ENCODE peak calls at places on chromosome 2, in seven cellular contexts. One of them, this sample, is unnamed.

GRCh38 chr2:8980096-8980495 is 23.4 kb downstream of the MBOAT2 start:
- DNase-seq in CD4-positive, alpha-beta T cell: no peak
- DNase-seq in CD4-positive, CD25-positive, alpha-beta regulatory T cell: no peak
- DNase-seq in Peyer's patch: no peak
- DNase-seq in coronary artery: no peak
- DNase-seq in left ventricle myocardium inferior: no peak
- DNase-seq in AG04450: no peak
- DNase-seq in this sample: no peak

GRCh38 chr2:12442627-12442928 is 274.2 kb upstream of the TRIB2 start:
- DNase-seq in Peyer's patch: no peak
- DNase-seq in CD4-positive, CD25-positive, alpha-beta regulatory T cell: no peak
- DNase-seq in AG04450: no peak
- DNase-seq in coronary artery: no peak
- DNase-seq in CD4-positive, alpha-beta T cell: no peak
- DNase-seq in left ventricle myocardium inferior: no peak
- DNase-seq in this sample: no peak

GRCh38 chr2:216056739-216057138 is 24.9 kb downstream of the PECR start:
- DNase-seq in CD4-positive, alpha-beta T cell: no peak
- DNase-seq in left ventricle myocardium inferior: no peak
- DNase-seq in AG04450: no peak
- DNase-seq in CD4-positive, CD25-positive, alpha-beta regulatory T cell: no peak
- DNase-seq in coronary artery: no peak
- DNase-seq in Peyer's patch: no peak
- DNase-seq in this sample: no peak

GRCh38 chr2:59339121-59339836 is 1098.2 kb upstream of the FANCL start:
- DNase-seq in CD4-positive, alpha-beta T cell: no peak
- DNase-seq in Peyer's patch: no peak
- DNase-seq in AG04450: no peak
- DNase-seq in left ventricle myocardium inferior: no peak
- DNase-seq in coronary artery: no peak
- DNase-seq in CD4-positive, CD25-positive, alpha-beta regulatory T cell: no peak
- DNase-seq in this sample: no peak

GRCh38 chr2:160427629-160428424 is 65.8 kb downstream of the RBMS1 start:
- DNase-seq in CD4-positive, alpha-beta T cell: peak
- DNase-seq in Peyer's patch: no peak
- DNase-seq in coronary artery: no peak
- DNase-seq in left ventricle myocardium inferior: no peak
- DNase-seq in CD4-positive, CD25-positive, alpha-beta regulatory T cell: peak
- DNase-seq in AG04450: no peak
- DNase-seq in this sample: no peak

GRCh38 chr2:65212115-65212514 is 15.5 kb upstream of the ACTR2 start:
- DNase-seq in coronary artery: no peak
- DNase-seq in AG04450: no peak
- DNase-seq in CD4-positive, CD25-positive, alpha-beta regulatory T cell: no peak
- DNase-seq in Peyer's patch: no peak
- DNase-seq in CD4-positive, alpha-beta T cell: no peak
- DNase-seq in left ventricle myocardium inferior: no peak
- DNase-seq in this sample: no peak

GRCh38 chr2:230721712-230722111 is 9.1 kb downstream of the CAB39 start:
- DNase-seq in left ventricle myocardium inferior: no peak
- DNase-seq in coronary artery: no peak
- DNase-seq in CD4-positive, CD25-positive, alpha-beta regulatory T cell: no peak
- DNase-seq in CD4-positive, alpha-beta T cell: no peak
- DNase-seq in Peyer's patch: no peak
- DNase-seq in AG04450: no peak
- DNase-seq in this sample: no peak

GRCh38 chr2:200373973-200374416 is 67.5 kb downstream of the SPATS2L start:
- DNase-seq in CD4-positive, alpha-beta T cell: no peak
- DNase-seq in AG04450: no peak
- DNase-seq in left ventricle myocardium inferior: no peak
- DNase-seq in Peyer's patch: no peak
- DNase-seq in coronary artery: no peak
- DNase-seq in CD4-positive, CD25-positive, alpha-beta regulatory T cell: peak
- DNase-seq in this sample: no peak

GRCh38 chr2:111219734-111220505 is 99.2 kb downstream of the BCL2L11 start:
- DNase-seq in Peyer's patch: no peak
- DNase-seq in left ventricle myocardium inferior: no peak
- DNase-seq in CD4-positive, alpha-beta T cell: no peak
- DNase-seq in AG04450: no peak
- DNase-seq in CD4-positive, CD25-positive, alpha-beta regulatory T cell: no peak
- DNase-seq in coronary artery: no peak
- DNase-seq in this sample: no peak

GRCh38 chr2:43634604-43635306 is 2.3 kb upstream of the PLEKHH2 start:
- DNase-seq in CD4-positive, CD25-positive, alpha-beta regulatory T cell: no peak
- DNase-seq in left ventricle myocardium inferior: no peak
- DNase-seq in CD4-positive, alpha-beta T cell: no peak
- DNase-seq in AG04450: peak
- DNase-seq in coronary artery: no peak
- DNase-seq in Peyer's patch: no peak
- DNase-seq in this sample: no peak

GRCh38 chr2:126858436-126858835 is 40.3 kb upstream of the TEX51 start:
- DNase-seq in CD4-positive, alpha-beta T cell: no peak
- DNase-seq in Peyer's patch: no peak
- DNase-seq in CD4-positive, CD25-positive, alpha-beta regulatory T cell: no peak
- DNase-seq in coronary artery: no peak
- DNase-seq in left ventricle myocardium inferior: no peak
- DNase-seq in AG04450: no peak
- DNase-seq in this sample: peak

GRCh38 chr2:107068502-107068901 is 182.5 kb upstream of the ST6GAL2 start:
- DNase-seq in Peyer's patch: no peak
- DNase-seq in CD4-positive, CD25-positive, alpha-beta regulatory T cell: no peak
- DNase-seq in coronary artery: no peak
- DNase-seq in left ventricle myocardium inferior: no peak
- DNase-seq in AG04450: no peak
- DNase-seq in CD4-positive, alpha-beta T cell: no peak
- DNase-seq in this sample: no peak

GRCh38 chr2:222835142-222835822 is 25.6 kb upstream of the ACSL3 start:
- DNase-seq in CD4-positive, CD25-positive, alpha-beta regulatory T cell: no peak
- DNase-seq in left ventricle myocardium inferior: no peak
- DNase-seq in Peyer's patch: no peak
- DNase-seq in coronary artery: no peak
- DNase-seq in CD4-positive, alpha-beta T cell: no peak
- DNase-seq in AG04450: no peak
- DNase-seq in this sample: no peak

GRCh38 chr2:218781691-218782528 is at the start of gene CYP27A1:
- DNase-seq in Peyer's patch: peak
- DNase-seq in CD4-positive, alpha-beta T cell: no peak
- DNase-seq in coronary artery: peak
- DNase-seq in AG04450: no peak
- DNase-seq in CD4-positive, CD25-positive, alpha-beta regulatory T cell: no peak
- DNase-seq in left ventricle myocardium inferior: peak
- DNase-seq in this sample: peak

GRCh38 chr2:218783612-218784169 is 1.7 kb downstream of the CYP27A1 start:
- DNase-seq in coronary artery: no peak
- DNase-seq in CD4-positive, CD25-positive, alpha-beta regulatory T cell: no peak
- DNase-seq in CD4-positive, alpha-beta T cell: no peak
- DNase-seq in left ventricle myocardium inferior: no peak
- DNase-seq in AG04450: no peak
- DNase-seq in Peyer's patch: no peak
- DNase-seq in this sample: no peak

GRCh38 chr2:218780026-218780425 is 1.9 kb upstream of the CYP27A1 start:
- DNase-seq in coronary artery: no peak
- DNase-seq in CD4-positive, alpha-beta T cell: no peak
- DNase-seq in left ventricle myocardium inferior: no peak
- DNase-seq in Peyer's patch: no peak
- DNase-seq in CD4-positive, CD25-positive, alpha-beta regulatory T cell: no peak
- DNase-seq in AG04450: no peak
- DNase-seq in this sample: no peak

GRCh38 chr2:218780851-218781690 is 876 bp upstream of the CYP27A1 start:
- DNase-seq in CD4-positive, alpha-beta T cell: no peak
- DNase-seq in left ventricle myocardium inferior: no peak
- DNase-seq in Peyer's patch: no peak
- DNase-seq in CD4-positive, CD25-positive, alpha-beta regulatory T cell: no peak
- DNase-seq in AG04450: no peak
- DNase-seq in coronary artery: no peak
- DNase-seq in this sample: no peak

DNA sequence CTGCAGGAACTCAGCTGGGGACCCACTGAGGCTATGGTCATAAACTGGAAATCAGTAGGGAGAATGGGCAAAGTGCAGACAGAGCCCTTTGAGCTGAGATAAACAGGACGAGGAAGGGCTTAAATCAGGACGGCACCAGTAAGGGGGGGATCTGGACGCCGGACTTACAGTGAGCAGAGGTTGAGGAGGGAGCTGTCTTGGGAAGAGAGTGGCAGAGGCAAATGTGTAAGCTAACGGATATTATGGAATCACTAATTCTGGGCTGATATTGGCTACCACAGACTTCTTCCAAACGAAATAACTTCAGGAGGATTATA is 540 bp downstream of the CYP27A1 start:
- DNase-seq in CD4-positive, CD25-positive, alpha-beta regulatory T cell: no peak
- DNase-seq in left ventricle myocardium inferior: no peak
- DNase-seq in CD4-positive, alpha-beta T cell: no peak
- DNase-seq in coronary artery: no peak
- DNase-seq in AG04450: no peak
- DNase-seq in Peyer's patch: no peak
- DNase-seq in this sample: no peak
- H3K27ac ChIP-seq in CD4-positive, CD25-positive, alpha-beta regulatory T cell: no peak
- H3K27ac ChIP-seq in left ventricle myocardium inferior: peak
- H3K27ac ChIP-seq in CD4-positive, alpha-beta T cell: no peak
- H3K27ac ChIP-seq in coronary artery: peak
- H3K27ac ChIP-seq in AG04450: no peak
- H3K27ac ChIP-seq in Peyer's patch: peak
- H3K27ac ChIP-seq in this sample: peak

GRCh38 chr2:109239720-109240119 is 110.7 kb downstream of the SH3RF3 start:
- DNase-seq in CD4-positive, alpha-beta T cell: no peak
- DNase-seq in coronary artery: no peak
- DNase-seq in AG04450: no peak
- DNase-seq in left ventricle myocardium inferior: no peak
- DNase-seq in CD4-positive, CD25-positive, alpha-beta regulatory T cell: no peak
- DNase-seq in Peyer's patch: no peak
- DNase-seq in this sample: peak
- H3K27ac ChIP-seq in CD4-positive, alpha-beta T cell: no peak
- H3K27ac ChIP-seq in coronary artery: peak
- H3K27ac ChIP-seq in AG04450: peak
- H3K27ac ChIP-seq in left ventricle myocardium inferior: no peak
- H3K27ac ChIP-seq in CD4-positive, CD25-positive, alpha-beta regulatory T cell: no peak
- H3K27ac ChIP-seq in Peyer's patch: no peak
- H3K27ac ChIP-seq in this sample: no peak

DNA sequence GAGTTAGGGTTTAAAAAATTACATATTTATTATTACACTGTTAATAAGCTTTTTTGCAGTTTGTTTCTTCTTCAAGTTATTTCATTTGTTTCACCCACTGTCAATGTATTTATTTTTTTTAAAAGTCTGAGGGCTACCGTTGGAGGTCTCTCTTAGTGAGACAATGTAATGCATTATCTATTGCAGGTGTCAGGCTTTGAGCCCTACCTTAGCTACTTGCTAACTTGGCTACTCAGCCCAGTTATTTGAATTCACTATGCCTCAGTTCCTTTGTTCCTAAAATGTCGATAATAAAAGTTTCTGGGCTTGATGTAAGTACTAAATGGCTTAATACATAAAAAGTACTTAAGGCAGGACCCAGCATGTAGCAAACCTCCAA is 458 bp upstream of the TFPI start:
- DNase-seq in AG04450: no peak
- DNase-seq in left ventricle myocardium inferior: no peak
- DNase-seq in coronary artery: no peak
- DNase-seq in CD4-positive, CD25-positive, alpha-beta regulatory T cell: no peak
- DNase-seq in Peyer's patch: no peak
- DNase-seq in CD4-positive, alpha-beta T cell: no peak
- DNase-seq in this sample: no peak
- H3K27ac ChIP-seq in AG04450: no peak
- H3K27ac ChIP-seq in left ventricle myocardium inferior: peak
- H3K27ac ChIP-seq in coronary artery: peak
- H3K27ac ChIP-seq in CD4-positive, CD25-positive, alpha-beta regulatory T cell: no peak
- H3K27ac ChIP-seq in Peyer's patch: peak
- H3K27ac ChIP-seq in CD4-positive, alpha-beta T cell: no peak
- H3K27ac ChIP-seq in this sample: peak

GRCh38 chr2:139550341-139550740 is 770.2 kb upstream of the NXPH2 start:
- DNase-seq in coronary artery: no peak
- DNase-seq in left ventricle myocardium inferior: no peak
- DNase-seq in CD4-positive, CD25-positive, alpha-beta regulatory T cell: no peak
- DNase-seq in CD4-positive, alpha-beta T cell: no peak
- DNase-seq in Peyer's patch: no peak
- DNase-seq in AG04450: no peak
- DNase-seq in this sample: no peak
- H3K27ac ChIP-seq in coronary artery: no peak
- H3K27ac ChIP-seq in left ventricle myocardium inferior: no peak
- H3K27ac ChIP-seq in CD4-positive, CD25-positive, alpha-beta regulatory T cell: no peak
- H3K27ac ChIP-seq in CD4-positive, alpha-beta T cell: no peak
- H3K27ac ChIP-seq in Peyer's patch: no peak
- H3K27ac ChIP-seq in AG04450: no peak
- H3K27ac ChIP-seq in this sample: no peak

GRCh38 chr2:240259924-240260529 is 119.6 kb upstream of the OTOS start:
- DNase-seq in AG04450: no peak
- DNase-seq in coronary artery: peak
- DNase-seq in CD4-positive, CD25-positive, alpha-beta regulatory T cell: no peak
- DNase-seq in CD4-positive, alpha-beta T cell: no peak
- DNase-seq in left ventricle myocardium inferior: no peak
- DNase-seq in Peyer's patch: no peak
- DNase-seq in this sample: peak
- H3K27ac ChIP-seq in AG04450: no peak
- H3K27ac ChIP-seq in coronary artery: peak
- H3K27ac ChIP-seq in CD4-positive, CD25-positive, alpha-beta regulatory T cell: no peak
- H3K27ac ChIP-seq in CD4-positive, alpha-beta T cell: no peak
- H3K27ac ChIP-seq in left ventricle myocardium inferior: peak
- H3K27ac ChIP-seq in Peyer's patch: no peak
- H3K27ac ChIP-seq in this sample: peak

GRCh38 chr2:173997779-173998178 is 32.6 kb upstream of the SP3 start:
- DNase-seq in CD4-positive, CD25-positive, alpha-beta regulatory T cell: no peak
- DNase-seq in coronary artery: no peak
- DNase-seq in Peyer's patch: no peak
- DNase-seq in AG04450: no peak
- DNase-seq in CD4-positive, alpha-beta T cell: no peak
- DNase-seq in left ventricle myocardium inferior: no peak
- DNase-seq in this sample: no peak

GRCh38 chr2:173998386-173998785 is 33.2 kb upstream of the SP3 start:
- DNase-seq in CD4-positive, alpha-beta T cell: no peak
- DNase-seq in AG04450: no peak
- DNase-seq in left ventricle myocardium inferior: no peak
- DNase-seq in coronary artery: no peak
- DNase-seq in Peyer's patch: no peak
- DNase-seq in CD4-positive, CD25-positive, alpha-beta regulatory T cell: no peak
- DNase-seq in this sample: no peak

GRCh38 chr2:173996766-173997165 is 31.6 kb upstream of the SP3 start:
- DNase-seq in coronary artery: no peak
- DNase-seq in AG04450: no peak
- DNase-seq in Peyer's patch: no peak
- DNase-seq in left ventricle myocardium inferior: no peak
- DNase-seq in CD4-positive, alpha-beta T cell: no peak
- DNase-seq in CD4-positive, CD25-positive, alpha-beta regulatory T cell: no peak
- DNase-seq in this sample: no peak

GRCh38 chr2:173999272-173999671 is 34.1 kb upstream of the SP3 start:
- DNase-seq in AG04450: no peak
- DNase-seq in CD4-positive, alpha-beta T cell: no peak
- DNase-seq in CD4-positive, CD25-positive, alpha-beta regulatory T cell: no peak
- DNase-seq in coronary artery: no peak
- DNase-seq in left ventricle myocardium inferior: no peak
- DNase-seq in Peyer's patch: no peak
- DNase-seq in this sample: no peak

GRCh38 chr2:173997269-173997668 is 32.1 kb upstream of the SP3 start:
- DNase-seq in AG04450: no peak
- DNase-seq in CD4-positive, CD25-positive, alpha-beta regulatory T cell: no peak
- DNase-seq in left ventricle myocardium inferior: peak
- DNase-seq in Peyer's patch: peak
- DNase-seq in CD4-positive, alpha-beta T cell: no peak
- DNase-seq in coronary artery: peak
- DNase-seq in this sample: peak
- H3K27ac ChIP-seq in AG04450: peak
- H3K27ac ChIP-seq in CD4-positive, CD25-positive, alpha-beta regulatory T cell: no peak
- H3K27ac ChIP-seq in left ventricle myocardium inferior: peak
- H3K27ac ChIP-seq in Peyer's patch: no peak
- H3K27ac ChIP-seq in CD4-positive, alpha-beta T cell: no peak
- H3K27ac ChIP-seq in coronary artery: peak
- H3K27ac ChIP-seq in this sample: peak